ENCODE peak calls at places on chromosome 17, in seven cellular contexts. S, F, J, B, A, U and E are unnamed samples.

GRCh38 chr17:21033350-21033749 is 9.5 kb downstream of the USP22 start:
- DNase-seq in U (no peak), J (peak), A (no peak), B (no peak), S (no peak), F (no peak), E (no peak)

GRCh38 chr17:27959382-27959709 is 66.2 kb upstream of the LYRM9 start:
- DNase-seq in A (no peak), U (no peak), S (no peak), F (no peak), J (peak), B (peak), E (no peak)

GRCh38 chr17:47857551-47858410 is 6.8 kb upstream of the SP6 start:
- DNase-seq in F (no peak), A (no peak), B (no peak), J (no peak), S (no peak), U (no peak), E (no peak)

GRCh38 chr17:44636562-44636961 is 19.7 kb upstream of the MEIOC start:
- DNase-seq in F (no peak), A (no peak), U (peak), J (peak), S (no peak), B (peak), E (no peak)

GRCh38 chr17:43840814-43841213 is 6.2 kb upstream of the CD300LG start:
- DNase-seq in A (no peak), J (no peak), S (no peak), F (no peak), U (peak), B (no peak), E (no peak)

GRCh38 chr17:57295526-57296023 is 39.3 kb downstream of the MSI2 start:
- DNase-seq in U (no peak), F (no peak), B (no peak), S (no peak), A (no peak), J (no peak), E (no peak)

GRCh38 chr17:48893646-48894508 is 1.3 kb downstream of the ATP5MC1 start:
- DNase-seq in A (no peak), F (no peak), U (no peak), B (no peak), S (no peak), J (no peak), E (no peak)

GRCh38 chr17:5694507-5694906 is 110.2 kb upstream of the NLRP1 start:
- DNase-seq in S (no peak), A (no peak), F (no peak), U (no peak), B (no peak), J (no peak), E (no peak)

GRCh38 chr17:49932131-49932723 is 36.8 kb upstream of the DLX4 start:
- DNase-seq in J (no peak), B (no peak), A (no peak), S (no peak), U (no peak), F (no peak), E (no peak)

GRCh38 chr17:36760425-36760824 is 159.0 kb downstream of the MRM1 start:
- DNase-seq in B (no peak), F (no peak), A (no peak), S (no peak), J (no peak), U (no peak), E (no peak)

GRCh38 chr17:2971851-2972250 is 91.6 kb downstream of the OR1D5 start:
- DNase-seq in B (no peak), A (no peak), J (no peak), U (no peak), S (no peak), F (no peak), E (no peak)

GRCh38 chr17:15289285-15290185 is 24.4 kb upstream of the PMP22 start:
- DNase-seq in F (no peak), J (peak), U (peak), A (no peak), S (no peak), B (no peak), E (no peak)

GRCh38 chr17:59287452-59287851 is 44.0 kb upstream of the YPEL2 start:
- DNase-seq in U (no peak), J (peak), S (no peak), F (no peak), A (no peak), B (peak), E (no peak)

GRCh38 chr17:39011907-39012468 is 44.8 kb upstream of the FBXO47 start:
- DNase-seq in U (peak), B (no peak), A (no peak), J (no peak), S (no peak), F (no peak), E (no peak)

GRCh38 chr17:20059728-20060188 is 50.6 kb downstream of the SPECC1 start:
- DNase-seq in A (no peak), J (peak), U (peak), B (peak), F (no peak), S (no peak), E (no peak)

GRCh38 chr17:76585649-76586593 is at the start of gene ST6GALNAC2:
- DNase-seq in A (peak), J (peak), U (peak), S (peak), B (peak), F (peak), E (no peak)

GRCh38 chr17:32943647-32944191 is 15.8 kb downstream of the TMEM98 start:
- DNase-seq in A (no peak), U (no peak), S (no peak), B (no peak), F (no peak), J (peak), E (no peak)

GRCh38 chr17:18039535-18040286 is 503 bp downstream of the GID4 start:
- DNase-seq in U (peak), S (no peak), A (peak), J (no peak), B (peak), F (peak), E (no peak)

GRCh38 chr17:57989011-57989345 is 924 bp upstream of the VEZF1 start:
- DNase-seq in J (no peak), F (no peak), S (peak), A (no peak), B (no peak), U (peak), E (no peak)

GRCh38 chr17:49497147-49498036 is 2.3 kb downstream of the NGFR start:
- DNase-seq in J (peak), S (peak), F (peak), A (peak), U (peak), B (peak), E (no peak)

GRCh38 chr17:30278032-30278431 is 13.7 kb downstream of the BLMH start:
- DNase-seq in A (no peak), F (no peak), U (peak), S (peak), J (peak), B (no peak), E (no peak)

GRCh38 chr17:74677558-74678466 is 34.9 kb downstream of the CD300LF start:
- DNase-seq in A (no peak), J (peak), B (no peak), F (no peak), U (peak), S (peak), E (no peak)

GRCh38 chr17:75153854-75154194 is 488 bp downstream of the JPT1 start:
- DNase-seq in S (no peak), J (no peak), F (peak), U (no peak), B (no peak), A (peak), E (peak)

GRCh38 chr17:40501499-40501911 is at the start of gene TNS4:
- DNase-seq in U (no peak), J (peak), S (no peak), A (no peak), F (no peak), B (peak), E (no peak)

GRCh38 chr17:40500709-40501108 is 714 bp downstream of the TNS4 start:
- DNase-seq in S (no peak), F (no peak), B (no peak), J (no peak), U (no peak), A (no peak), E (no peak)

GRCh38 chr17:40499551-40500189 is 1.8 kb downstream of the TNS4 start:
- DNase-seq in S (peak), A (peak), U (peak), B (peak), J (peak), F (peak), E (no peak)

GRCh38 chr17:40498281-40499084 is 2.9 kb downstream of the TNS4 start:
- DNase-seq in U (no peak), J (peak), S (no peak), F (no peak), B (no peak), A (peak), E (no peak)

DNA sequence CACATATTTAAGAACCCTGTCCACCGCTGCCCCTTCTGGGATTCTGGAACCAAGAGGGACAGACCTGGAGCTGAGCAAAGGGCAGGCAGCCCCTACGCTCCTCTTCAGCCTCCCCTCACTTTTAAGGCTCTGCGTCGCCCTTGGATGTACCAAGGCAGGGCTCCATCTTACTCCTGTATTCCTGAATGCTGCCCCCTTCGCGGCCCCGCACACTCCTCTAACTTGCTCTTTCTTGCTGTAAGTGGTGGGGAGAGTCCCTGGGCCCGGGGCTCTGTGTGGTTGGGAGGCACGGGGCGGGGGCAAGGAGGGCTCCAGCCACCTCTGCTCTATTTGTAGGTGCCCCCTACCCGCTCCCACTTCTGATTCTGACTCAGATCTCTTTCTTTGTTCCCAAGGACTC is 1.2 kb downstream of the TNS4 start:
- DNase-seq in S (no peak), B (no peak), U (no peak), F (no peak), A (no peak), J (no peak), E (no peak)
- TF ChIP-seq CTCF in S (no peak), B (no peak), U (no peak), F (no peak), A (no peak), J (no peak), E (no peak)

GRCh38 chr17:8176197-8176940 is at the start of gene TMEM107:
- DNase-seq in B (peak), U (peak), F (peak), S (peak), A (peak), J (peak), E (peak)
- TF ChIP-seq CTCF in B (no peak), U (no peak), F (no peak), S (no peak), A (no peak), J (peak), E (no peak)

DNA sequence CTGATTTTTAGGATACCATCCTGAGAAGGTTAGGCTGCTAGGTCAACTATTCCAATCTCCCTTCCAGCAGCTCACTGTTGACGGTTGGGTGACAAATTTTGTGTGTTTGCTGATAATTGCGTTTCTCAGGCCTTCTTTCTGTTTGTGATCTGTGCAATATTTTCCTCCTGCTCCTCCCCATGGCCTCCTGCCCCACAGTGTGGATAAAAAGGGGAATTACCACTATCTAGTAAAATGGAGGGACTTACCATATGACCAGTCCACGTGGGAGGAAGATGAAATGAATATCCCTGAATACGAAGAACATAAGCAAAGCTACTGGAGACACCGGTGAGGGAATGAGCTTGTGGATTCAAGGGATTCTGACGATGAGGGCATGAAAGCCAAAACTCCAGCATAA is 9.2 kb downstream of the CHD3 start:
- DNase-seq in J (peak), B (peak), F (no peak), U (peak), A (no peak), S (no peak), E (no peak)
- TF ChIP-seq CTCF in J (peak), B (peak), F (peak), U (peak), A (peak), S (peak), E (peak)

DNA sequence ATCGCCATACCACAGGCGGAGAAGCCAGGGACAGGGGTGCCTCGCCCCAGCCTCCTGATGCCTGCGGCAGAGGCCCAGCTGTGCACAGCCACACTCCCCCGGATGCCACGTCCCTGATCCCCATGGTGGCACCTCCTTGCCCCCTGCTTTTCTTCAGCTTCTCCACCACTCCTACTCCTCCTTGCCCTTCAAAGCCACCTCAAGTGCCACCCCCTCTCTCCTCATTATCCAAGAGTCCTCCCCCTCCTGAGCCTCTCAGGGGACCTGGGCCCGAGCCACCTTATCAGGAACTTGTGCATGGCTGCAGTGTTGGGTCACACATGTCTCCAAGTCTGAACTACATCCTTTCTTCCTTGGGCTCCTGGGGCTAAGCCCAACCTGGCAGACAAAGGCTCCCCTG is 32.9 kb downstream of the ACTG1 start:
- DNase-seq in J (no peak), A (no peak), F (no peak), S (no peak), U (no peak), B (no peak), E (no peak)
- TF ChIP-seq CTCF in J (no peak), A (no peak), F (no peak), S (no peak), U (no peak), B (no peak), E (no peak)

DNA sequence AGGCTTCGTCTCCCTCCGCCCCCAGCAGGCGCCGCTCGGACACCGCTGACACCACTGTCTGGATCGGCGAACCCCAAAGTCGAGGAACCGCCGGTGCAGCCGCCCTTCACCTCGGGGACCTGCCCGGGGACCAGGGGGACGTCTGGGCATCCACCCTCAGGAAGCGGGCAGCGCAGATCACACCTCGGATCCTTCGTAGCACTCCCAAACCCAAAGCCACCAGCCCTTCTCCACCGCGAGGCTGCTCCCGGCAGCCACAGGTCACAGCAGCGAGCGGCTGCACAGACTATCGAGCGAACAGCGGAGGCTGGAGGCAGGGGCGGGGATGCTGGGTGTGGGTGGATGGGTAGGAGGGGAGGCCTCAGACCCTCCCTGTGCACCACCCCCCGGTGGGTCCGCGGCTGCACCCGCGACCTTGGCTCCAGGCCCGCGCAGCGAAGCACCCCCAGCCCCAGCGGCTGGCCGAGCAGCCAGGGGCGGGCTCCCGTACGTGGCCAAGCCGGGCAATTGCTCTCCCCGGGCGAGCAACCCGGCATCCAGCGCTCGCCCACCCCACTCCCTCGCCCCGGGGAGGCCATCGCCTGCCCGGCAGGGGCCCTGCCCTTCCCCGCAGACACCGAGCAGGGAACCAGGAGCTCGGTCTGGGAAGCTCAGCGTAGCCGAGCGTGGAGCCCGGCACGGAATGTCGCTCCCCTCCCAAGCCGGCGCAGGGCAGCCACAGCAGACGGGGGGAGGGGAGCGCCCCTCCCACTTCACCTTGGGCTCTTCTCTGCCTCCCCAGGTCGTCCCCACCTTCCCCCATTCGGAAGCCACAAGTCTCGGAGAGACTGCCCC is 1.0 kb downstream of the SDK2 start:
- DNase-seq in U (peak), J (peak), B (peak), S (no peak), A (peak), F (peak), E (no peak)
- TF ChIP-seq CTCF in U (peak), J (peak), B (no peak), S (no peak), A (no peak), F (peak), E (peak)

GRCh38 chr17:16406742-16407674 is 8.4 kb upstream of the TRPV2 start:
- DNase-seq in J (no peak), B (no peak), U (peak), F (peak), S (peak), A (peak), E (no peak)
- TF ChIP-seq CTCF in J (no peak), B (no peak), U (no peak), F (peak), S (no peak), A (no peak), E (no peak)

GRCh38 chr17:42459256-42459982 is 741 bp downstream of the ATP6V0A1 start:
- DNase-seq in A (peak), S (peak), U (peak), F (no peak), B (peak), J (peak), E (no peak)
- TF ChIP-seq CTCF in A (peak), S (no peak), U (peak), F (peak), B (no peak), J (peak), E (peak)

GRCh38 chr17:45646288-45646988 is 137.7 kb upstream of the CRHR1 start:
- DNase-seq in A (no peak), S (peak), B (no peak), F (no peak), J (no peak), U (no peak), E (no peak)

GRCh38 chr17:45650601-45651000 is 133.5 kb upstream of the CRHR1 start:
- DNase-seq in F (no peak), S (no peak), B (no peak), A (no peak), U (no peak), J (no peak), E (no peak)

GRCh38 chr17:45651145-45651713 is 132.9 kb upstream of the CRHR1 start:
- DNase-seq in B (no peak), F (no peak), J (peak), U (no peak), S (no peak), A (no peak), E (no peak)

GRCh38 chr17:45649796-45650195 is 134.3 kb upstream of the CRHR1 start:
- DNase-seq in S (no peak), A (no peak), B (no peak), F (no peak), J (no peak), U (no peak), E (no peak)

GRCh38 chr17:45648642-45649041 is 135.5 kb upstream of the CRHR1 start:
- DNase-seq in U (no peak), B (no peak), S (no peak), J (peak), A (no peak), F (no peak), E (no peak)
- TF ChIP-seq CTCF in U (no peak), B (peak), S (no peak), J (peak), A (no peak), F (no peak), E (peak)